ENCODE peak calls at places on chromosome 4, in five cellular contexts. Y, C, E, H and Q are unnamed samples.

GRCh38 chr4:27141530-27141929 is 280.9 kb downstream of the STIM2 start:
- ATAC-seq in E (no peak), C (no peak), H (no peak), Y (no peak), Q (no peak)

GRCh38 chr4:80011636-80012236 is 61.3 kb downstream of the ANTXR2 start:
- ATAC-seq in C (no peak), Y (no peak), H (no peak), E (no peak), Q (no peak)

GRCh38 chr4:183342541-183343533 is 20.6 kb upstream of the CLDN24 start:
- ATAC-seq in C (peak), Y (peak), E (no peak), H (peak), Q (peak)

GRCh38 chr4:40750461-40751258 is 905 bp downstream of the NSUN7 start:
- ATAC-seq in Y (peak), E (no peak), H (peak), C (peak), Q (peak)

GRCh38 chr4:148786699-148787098 is 344.5 kb upstream of the NR3C2 start:
- ATAC-seq in Y (no peak), C (no peak), H (no peak), E (no peak), Q (no peak)

GRCh38 chr4:44916406-44916805 is 190.1 kb upstream of the GNPDA2 start:
- ATAC-seq in E (no peak), H (no peak), Y (no peak), C (no peak), Q (no peak)

GRCh38 chr4:15653864-15654391 is 1.2 kb downstream of the FBXL5 start:
- ATAC-seq in E (no peak), Y (peak), H (no peak), C (peak), Q (no peak)

GRCh38 chr4:169252339-169253086 is 18.2 kb downstream of the SH3RF1 start:
- ATAC-seq in C (no peak), Y (no peak), H (no peak), E (no peak), Q (no peak)

GRCh38 chr4:184808719-184809062 is 17.1 kb downstream of the ACSL1 start:
- ATAC-seq in E (no peak), H (no peak), C (no peak), Y (no peak), Q (no peak)

GRCh38 chr4:152479428-152480026 is 56.4 kb downstream of the FBXW7 start:
- ATAC-seq in E (no peak), Y (no peak), C (no peak), H (no peak), Q (peak)

GRCh38 chr4:168560835-168561210 is 64.0 kb downstream of the PALLD start:
- ATAC-seq in C (no peak), H (no peak), E (peak), Y (no peak), Q (no peak)

GRCh38 chr4:90113881-90114457 is 13.2 kb upstream of the CCSER1 start:
- ATAC-seq in C (no peak), E (no peak), Y (no peak), H (no peak), Q (no peak)

GRCh38 chr4:142845293-142846070 is 619 bp downstream of the INPP4B start:
- ATAC-seq in C (peak), Y (peak), E (peak), H (no peak), Q (no peak)

GRCh38 chr4:84511703-84512102 is 12.6 kb upstream of the NKX6-1 start:
- ATAC-seq in Y (no peak), E (no peak), C (no peak), H (no peak), Q (no peak)

GRCh38 chr4:67397931-67398330 is 147.4 kb downstream of the CENPC start:
- ATAC-seq in E (no peak), H (no peak), C (no peak), Y (no peak), Q (no peak)

GRCh38 chr4:32929738-32930688 is 2209.8 kb downstream of the PCDH7 start:
- ATAC-seq in E (no peak), C (no peak), H (no peak), Y (no peak), Q (no peak)

GRCh38 chr4:13202731-13203519 is 281.2 kb downstream of the RAB28 start:
- ATAC-seq in H (no peak), Y (no peak), E (no peak), C (no peak), Q (no peak)

GRCh38 chr4:122584517-122584916 is 36.3 kb downstream of the IL21 start:
- ATAC-seq in H (no peak), C (peak), E (no peak), Y (no peak), Q (peak)

GRCh38 chr4:139028191-139028661 is 12.6 kb downstream of the NOCT start:
- ATAC-seq in C (no peak), H (no peak), E (peak), Y (peak), Q (peak)

GRCh38 chr4:7759635-7760034 is 180.0 kb downstream of the AFAP1 start:
- ATAC-seq in Y (no peak), H (peak), E (no peak), C (peak), Q (no peak)

GRCh38 chr4:70915874-70916559 is 13.8 kb downstream of the MOB1B start:
- ATAC-seq in C (no peak), Y (no peak), E (no peak), H (no peak), Q (no peak)

GRCh38 chr4:121777625-121778024 is 12.7 kb upstream of the SMIM43 start:
- ATAC-seq in C (no peak), Y (no peak), E (no peak), H (no peak), Q (no peak)

GRCh38 chr4:173509031-173510001 is 20.7 kb downstream of the HAND2 start:
- ATAC-seq in Y (peak), E (no peak), C (no peak), H (peak), Q (no peak)

GRCh38 chr4:185654965-185655554 is 119.8 kb upstream of the PDLIM3 start:
- ATAC-seq in C (no peak), Y (no peak), H (no peak), E (no peak), Q (no peak)

GRCh38 chr4:95129708-95130343 is 372.1 kb downstream of the BMPR1B start:
- ATAC-seq in E (peak), C (peak), Y (no peak), H (no peak), Q (peak)

GRCh38 chr4:136863756-136864155 is 668.5 kb downstream of the PCDH18 start:
- ATAC-seq in Y (peak), E (no peak), C (no peak), H (no peak), Q (no peak)

GRCh38 chr4:125323547-125324100 is 8.9 kb downstream of the FAT4 start:
- ATAC-seq in H (no peak), C (no peak), Y (peak), E (no peak), Q (no peak)

GRCh38 chr4:213971-214370 is 89.7 kb downstream of the ZNF718 start:
- ATAC-seq in Y (peak), E (no peak), C (no peak), H (no peak), Q (no peak)

GRCh38 chr4:53371843-53372521 is 5.5 kb upstream of the FIP1L1 start:
- ATAC-seq in H (no peak), Y (no peak), C (no peak), E (no peak), Q (no peak)

GRCh38 chr4:112519689-112520597 is 4.0 kb upstream of the NEUROG2 start:
- ATAC-seq in E (no peak), C (no peak), Y (no peak), H (no peak), Q (no peak)

GRCh38 chr4:123666486-123666885 is 269.9 kb downstream of the SPRY1 start:
- ATAC-seq in E (no peak), Y (no peak), H (no peak), C (no peak), Q (no peak)

GRCh38 chr4:2101346-2102044 is 42.4 kb downstream of the NAT8L start:
- ATAC-seq in Y (no peak), E (no peak), H (no peak), C (no peak), Q (no peak)

GRCh38 chr4:149896428-149896827 is 80.8 kb upstream of the IQCM start:
- ATAC-seq in E (no peak), C (no peak), Y (peak), H (no peak), Q (no peak)

GRCh38 chr4:107896651-107897050 is 34.7 kb upstream of the CYP2U1 start:
- ATAC-seq in C (no peak), Y (no peak), H (no peak), E (no peak), Q (no peak)

GRCh38 chr4:83709627-83710026 is 173.7 kb downstream of the GPAT3 start:
- ATAC-seq in E (no peak), C (no peak), Y (no peak), H (no peak), Q (no peak)

GRCh38 chr4:7059673-7060072 is 8.2 kb downstream of the GRPEL1 start:
- ATAC-seq in H (no peak), C (no peak), Y (no peak), E (no peak), Q (no peak)

GRCh38 chr4:2290974-2291704 is 29.2 kb upstream of the MXD4 start:
- ATAC-seq in H (peak), Y (no peak), E (no peak), C (peak), Q (peak)

GRCh38 chr4:159268607-159269006 is 165.7 kb downstream of the RAPGEF2 start:
- ATAC-seq in Y (no peak), C (no peak), H (no peak), E (no peak), Q (no peak)

GRCh38 chr4:8442596-8443358 is 2.2 kb downstream of the TRMT44 start:
- ATAC-seq in H (no peak), Y (no peak), E (no peak), C (no peak), Q (no peak)